ENCODE peak calls at places on chromosomes 13 and 19, in eight cellular contexts. E is right lobe of liver, S is adrenal gland, F is Caco-2, X is kidney, K is cardiac fibroblast, O is lower leg skin, Y is testis. H is an unnamed sample.

GRCh38 chr19:35642312-35642711 is 767 bp downstream of the ETV2 start:
- DNase-seq in E (no peak), S (no peak), F (no peak), X (no peak), K (no peak), O (no peak), Y (no peak), H (no peak)

GRCh38 chr19:31938675-31939074 is 406.7 kb upstream of the ZNF507 start:
- DNase-seq in E (no peak), S (no peak), F (no peak), X (no peak), K (no peak), O (no peak), Y (no peak), H (no peak)

GRCh38 chr19:15540435-15540834 is 32.1 kb downstream of the CYP4F22 start:
- DNase-seq in E (peak; percentile 79), S (no peak), F (no peak), X (no peak), K (no peak), O (no peak), Y (no peak), H (no peak)

GRCh38 chr19:405138-405965 is 3.6 kb downstream of the C2CD4C start:
- DNase-seq in E (peak; percentile 31), S (no peak), F (no peak), X (peak; percentile 58), K (no peak), O (no peak), Y (no peak), H (no peak)

GRCh38 chr19:14416743-14417214 is 2.4 kb downstream of the DDX39A start:
- DNase-seq in E (no peak), S (no peak), F (no peak), X (no peak), K (no peak), O (peak; percentile 92), Y (no peak), H (no peak)

GRCh38 chr19:58034476-58034790 is 608 bp downstream of the ZSCAN1 start:
- DNase-seq in E (no peak), S (no peak), F (no peak), X (no peak), K (no peak), O (no peak), Y (no peak), H (no peak)

GRCh38 chr19:35317464-35318043 is 11.4 kb upstream of the CD22 start:
- DNase-seq in E (no peak), S (no peak), F (no peak), X (no peak), K (no peak), O (no peak), Y (no peak), H (no peak)

GRCh38 chr13:69619651-69620050 is 488.0 kb upstream of the ATXN8OS start:
- DNase-seq in E (no peak), S (no peak), F (no peak), X (no peak), K (no peak), O (no peak), Y (no peak), H (no peak)

GRCh38 chr19:8004001-8004400 is 1.4 kb downstream of the ELAVL1 start:
- DNase-seq in E (no peak), S (no peak), F (no peak), X (no peak), K (no peak), O (no peak), Y (no peak), H (no peak)

GRCh38 chr19:45826934-45827333 is 11.8 kb upstream of the RSPH6A start:
- DNase-seq in E (no peak), S (peak; percentile 64), F (no peak), X (no peak), K (no peak), O (no peak), Y (no peak), H (no peak)

GRCh38 chr19:14383556-14383897 is 2.3 kb downstream of the ADGRE5 start:
- DNase-seq in E (no peak), S (no peak), F (no peak), X (no peak), K (peak; percentile 44), O (no peak), Y (no peak), H (no peak)

GRCh38 chr13:75803982-75804381 is 167.9 kb downstream of the LMO7 start:
- DNase-seq in E (no peak), S (no peak), F (no peak), X (no peak), K (no peak), O (no peak), Y (peak; percentile 49), H (no peak)

GRCh38 chr19:43765109-43765876 is 10.5 kb upstream of the SMG9 start:
- DNase-seq in E (no peak), S (peak; percentile 91), F (peak; percentile 30), X (peak; percentile 73), K (peak; percentile 97), O (peak; percentile 93), Y (no peak), H (no peak)

GRCh38 chr13:22801402-22802003 is 379.3 kb upstream of the SGCG start:
- DNase-seq in E (no peak), S (no peak), F (no peak), X (no peak), K (peak; percentile 10), O (no peak), Y (peak; percentile 38), H (no peak)

GRCh38 chr13:28052945-28053344 is 47.4 kb downstream of the FLT3 start:
- DNase-seq in E (no peak), S (no peak), F (no peak), X (no peak), K (no peak), O (no peak), Y (no peak), H (no peak)

DNA sequence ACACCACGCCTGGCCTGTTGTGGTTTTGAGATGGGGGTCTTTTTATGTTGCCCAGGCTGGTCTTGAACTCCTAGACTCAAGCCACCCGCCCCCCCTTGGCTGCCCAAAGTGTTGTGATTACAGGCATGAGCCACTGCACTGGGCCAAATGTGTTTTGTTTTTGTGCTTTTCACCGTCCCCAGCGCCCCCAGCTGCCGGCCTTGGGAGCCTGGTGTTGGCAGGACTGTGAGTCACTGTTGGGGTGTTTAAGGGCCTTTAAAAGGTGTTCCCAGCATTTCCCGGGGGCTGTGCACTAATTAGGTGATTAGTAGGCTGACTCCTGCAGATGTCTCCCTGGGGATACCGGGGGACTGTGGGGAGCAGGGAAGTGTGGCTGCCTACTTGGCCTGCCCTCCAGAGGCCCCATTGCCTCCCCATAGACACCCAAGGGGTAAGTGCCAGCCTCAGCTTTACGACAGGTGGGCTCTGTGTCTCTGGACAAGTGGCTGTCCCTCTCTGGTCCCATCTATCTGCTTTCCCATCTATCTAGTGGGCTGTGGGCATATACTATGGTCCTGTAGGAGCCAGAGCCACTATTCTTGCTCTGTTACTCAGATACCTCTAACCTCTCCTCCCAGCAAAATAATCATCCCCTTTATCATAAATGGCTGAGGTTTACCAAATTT is 11.8 kb upstream of the TLE5 start:
- DNase-seq in E (no peak), S (no peak), F (no peak), X (peak; percentile 78), K (peak; percentile 49), O (no peak), Y (peak; percentile 53), H (no peak)
- TF ChIP-seq CTCF in E (no peak), S (no peak), F (no peak), X (no peak), K (peak; percentile 30), O (no peak), Y (peak; percentile 16), H (no peak)

DNA sequence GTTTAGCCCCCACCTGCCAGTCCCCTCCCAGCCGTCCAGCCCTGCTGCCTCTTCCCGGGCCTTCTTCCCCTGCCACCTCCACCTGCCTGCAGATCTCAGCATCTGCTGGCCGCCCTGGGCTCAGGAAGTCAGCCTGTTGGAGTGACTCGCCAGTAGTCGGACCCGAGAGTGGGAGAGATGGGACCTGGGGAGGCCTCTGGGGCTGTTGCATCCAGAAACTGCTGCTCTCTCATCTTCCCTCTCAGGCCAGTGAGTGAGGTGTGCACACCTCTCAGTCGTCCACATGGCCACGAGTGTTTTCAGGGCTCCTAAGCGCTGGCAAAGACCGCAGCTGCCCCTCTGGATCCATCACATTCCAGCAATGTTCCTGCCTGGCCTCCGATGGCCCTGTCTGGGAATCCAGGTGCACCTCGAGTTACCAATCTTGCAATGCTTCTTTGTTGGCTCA is 151.8 kb upstream of the SOX1 start:
- DNase-seq in E (no peak), S (peak; percentile 27), F (no peak), X (no peak), K (no peak), O (peak; percentile 56), Y (no peak), H (no peak)
- TF ChIP-seq CTCF in E (no peak), S (no peak), F (no peak), X (no peak), K (no peak), O (no peak), Y (no peak), H (no peak)

GRCh38 chr19:16911046-16911445 is 22.2 kb downstream of the F2RL3 start:
- DNase-seq in E (no peak), S (no peak), F (no peak), X (peak; percentile 7), K (no peak), O (no peak), Y (no peak), H (no peak)
- TF ChIP-seq CTCF in E (no peak), S (no peak), F (no peak), X (no peak), K (no peak), O (no peak), Y (no peak), H (no peak)

GRCh38 chr13:39013462-39013861 is 22.8 kb upstream of the STOML3 start:
- DNase-seq in E (no peak), S (no peak), F (no peak), X (no peak), K (no peak), O (no peak), Y (no peak), H (no peak)

GRCh38 chr13:39012608-39013007 is 22.0 kb upstream of the STOML3 start:
- DNase-seq in E (no peak), S (no peak), F (peak; percentile 33), X (no peak), K (no peak), O (no peak), Y (no peak), H (no peak)

GRCh38 chr13:39020853-39021462 is 16.9 kb downstream of the PROSER1 start:
- DNase-seq in E (no peak), S (no peak), F (no peak), X (no peak), K (no peak), O (no peak), Y (no peak), H (no peak)

GRCh38 chr13:39016087-39016486 is 21.8 kb downstream of the PROSER1 start:
- DNase-seq in E (no peak), S (no peak), F (no peak), X (no peak), K (no peak), O (no peak), Y (no peak), H (no peak)

DNA sequence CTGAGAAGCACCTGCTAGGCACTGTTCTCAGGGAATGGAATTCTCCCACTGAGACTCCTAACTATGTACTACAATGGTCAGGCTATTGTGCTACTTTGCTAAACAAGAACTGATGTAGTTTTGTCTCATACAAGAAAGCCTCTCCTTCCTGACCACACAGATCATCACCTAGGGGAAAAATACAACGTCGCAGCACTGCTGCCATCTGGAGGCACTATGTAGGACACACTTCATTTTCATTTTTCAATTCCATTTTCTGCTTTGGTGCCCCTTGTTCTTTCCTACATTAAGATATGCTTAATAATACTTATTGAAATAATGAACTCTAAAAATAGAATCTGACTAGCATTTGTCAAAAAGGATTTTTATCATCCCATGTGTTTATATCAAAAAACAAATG is 21.1 kb downstream of the PROSER1 start:
- DNase-seq in E (no peak), S (no peak), F (peak; percentile 29), X (no peak), K (peak; percentile 45), O (no peak), Y (peak; percentile 33), H (no peak)
- TF ChIP-seq CTCF in E (peak; percentile 48), S (no peak), F (peak; percentile 72), X (peak; percentile 37), K (peak; percentile 46), O (no peak), Y (peak; percentile 49), H (no peak)